ENCODE peak calls at places on chromosomes 6 and 20, in six cellular contexts. K is lower lobe of right lung; U is neural progenitor cell; L is CD8-positive, alpha-beta T cell; C is cardiac muscle cell; O is mesendoderm. Q is an unnamed sample.

GRCh38 chr6:127880452-127880851 is 20.4 kb downstream of the THEMIS start:
- DNase-seq in O (no peak), U (no peak), C (no peak), L (no peak), K (no peak), Q (no peak)

GRCh38 chr6:107179004-107179403 is 63.7 kb upstream of the BEND3 start:
- DNase-seq in O (no peak), L (no peak), C (peak; percentile 32), K (no peak), U (peak; percentile 9), Q (peak; percentile 30)

GRCh38 chr6:113184291-113184690 is 672.9 kb upstream of the MARCKS start:
- DNase-seq in K (no peak), L (no peak), O (no peak), U (no peak), C (peak; percentile 77), Q (no peak)

GRCh38 chr6:56804996-56805395 is 149.9 kb upstream of the BEND6 start:
- DNase-seq in U (no peak), O (no peak), L (no peak), K (no peak), C (peak; percentile 44), Q (no peak)

GRCh38 chr6:161443868-161444267 is 170.0 kb upstream of the AGPAT4 start:
- DNase-seq in O (peak; percentile 87), U (peak; percentile 62), C (no peak), K (no peak), L (no peak), Q (peak; percentile 41)

GRCh38 chr20:32762754-32763201 is 593 bp downstream of the DNMT3B start:
- DNase-seq in U (peak; percentile 62), K (no peak), C (no peak), L (peak; percentile 63), O (peak; percentile 49), Q (peak; percentile 51)

GRCh38 chr6:147029923-147030322 is 174.3 kb upstream of the STXBP5 start:
- DNase-seq in C (no peak), L (no peak), K (no peak), O (no peak), U (no peak), Q (no peak)

GRCh38 chr6:124795879-124796838 is 166.1 kb upstream of the RNF217 start:
- DNase-seq in C (peak; percentile 18), O (peak; percentile 76), K (no peak), L (no peak), U (peak; percentile 73), Q (peak; percentile 3)

GRCh38 chr6:145204258-145204766 is 531.0 kb downstream of the EPM2A start:
- DNase-seq in U (no peak), K (no peak), O (no peak), C (no peak), L (no peak), Q (no peak)

GRCh38 chr20:59802018-59802417 is 131.4 kb downstream of the SYCP2 start:
- DNase-seq in K (no peak), U (no peak), L (no peak), O (no peak), C (no peak), Q (no peak)

GRCh38 chr6:11428895-11429294 is 108.7 kb upstream of the TMEM170B start:
- DNase-seq in K (no peak), C (peak; percentile 77), O (peak; percentile 95), L (no peak), U (peak; percentile 33), Q (peak; percentile 9)

GRCh38 chr6:11535801-11536230 is 1.7 kb upstream of the TMEM170B start:
- DNase-seq in U (no peak), K (no peak), L (no peak), O (no peak), C (peak; percentile 62), Q (peak; percentile 22)

GRCh38 chr6:160141001-160141726 is 19.5 kb downstream of the SLC22A1 start:
- DNase-seq in K (no peak), C (peak; percentile 53), L (no peak), U (no peak), O (no peak), Q (no peak)

GRCh38 chr20:19864130-19864529 is 106.1 kb downstream of the RIN2 start:
- DNase-seq in U (no peak), K (no peak), C (no peak), L (no peak), O (no peak), Q (no peak)

GRCh38 chr6:311679-312220 is 19.5 kb downstream of the DUSP22 start:
- DNase-seq in C (no peak), L (no peak), K (no peak), U (no peak), O (no peak), Q (no peak)

GRCh38 chr6:125824946-125825786 is 34.4 kb downstream of the NCOA7 start:
- DNase-seq in O (peak; percentile 76), U (no peak), L (no peak), K (no peak), C (no peak), Q (no peak)

GRCh38 chr6:154614101-154614500 is 103.6 kb upstream of the CNKSR3 start:
- DNase-seq in O (no peak), K (no peak), L (no peak), C (peak; percentile 22), U (no peak), Q (no peak)

GRCh38 chr6:94323853-94324252 is 904.5 kb upstream of the EPHA7 start:
- DNase-seq in O (peak; percentile 72), U (peak; percentile 29), C (no peak), K (no peak), L (no peak), Q (peak; percentile 55)

GRCh38 chr6:10472634-10473033 is 48.5 kb upstream of the GCNT2 start:
- DNase-seq in U (no peak), O (no peak), L (no peak), K (no peak), C (no peak), Q (no peak)

DNA sequence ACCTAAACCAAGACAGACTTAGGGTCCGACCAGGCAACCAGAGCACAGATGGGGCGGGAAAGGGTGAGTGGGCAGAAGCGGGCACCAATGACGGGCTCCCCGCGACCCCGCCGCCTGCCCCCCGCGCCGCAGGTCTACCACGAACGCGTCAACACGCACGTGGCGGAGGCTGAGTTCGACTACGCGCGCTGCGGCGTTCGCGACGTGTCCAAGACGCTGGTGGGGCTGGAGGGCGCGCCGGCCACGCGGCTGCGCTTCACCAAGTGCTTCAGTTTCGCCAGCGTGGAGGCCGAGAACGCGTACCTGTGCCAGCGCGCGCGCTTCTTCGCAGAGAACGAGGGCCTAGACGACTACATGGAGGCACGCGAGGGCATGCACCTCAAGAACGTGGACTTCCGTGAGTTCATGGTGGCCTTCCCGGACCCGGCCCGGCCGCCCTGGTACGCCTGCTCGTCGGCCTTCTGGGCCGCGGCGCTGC is 5.1 kb downstream of the TMEM151B start:
- DNase-seq in C (no peak), L (no peak), U (no peak), O (no peak), K (no peak), Q (no peak)
- H3K4me3 ChIP-seq in C (no peak overlapping the region), L (no peak overlapping the region), U (no peak overlapping the region), O (no peak overlapping the region), K (peak overlapping the region; percentile 39), Q (no peak overlapping the region)

GRCh38 chr6:108848116-108848868 is at the start of gene ARMC2:
- DNase-seq in U (peak; percentile 96), O (peak; percentile 94), C (peak; percentile 91), L (peak; percentile 94), K (peak; percentile 95), Q (peak; percentile 92)

GRCh38 chr6:108844632-108845031 is 3.6 kb upstream of the ARMC2 start:
- DNase-seq in L (no peak), K (no peak), U (no peak), O (no peak), C (no peak), Q (no peak)

GRCh38 chr6:108847738-108848115 is 495 bp upstream of the ARMC2 start:
- DNase-seq in C (no peak), L (no peak), O (no peak), U (no peak), K (no peak), Q (peak; percentile 17)

GRCh38 chr6:108844135-108844534 is 4.1 kb upstream of the ARMC2 start:
- DNase-seq in L (no peak), U (no peak), O (no peak), C (no peak), K (no peak), Q (no peak)

DNA sequence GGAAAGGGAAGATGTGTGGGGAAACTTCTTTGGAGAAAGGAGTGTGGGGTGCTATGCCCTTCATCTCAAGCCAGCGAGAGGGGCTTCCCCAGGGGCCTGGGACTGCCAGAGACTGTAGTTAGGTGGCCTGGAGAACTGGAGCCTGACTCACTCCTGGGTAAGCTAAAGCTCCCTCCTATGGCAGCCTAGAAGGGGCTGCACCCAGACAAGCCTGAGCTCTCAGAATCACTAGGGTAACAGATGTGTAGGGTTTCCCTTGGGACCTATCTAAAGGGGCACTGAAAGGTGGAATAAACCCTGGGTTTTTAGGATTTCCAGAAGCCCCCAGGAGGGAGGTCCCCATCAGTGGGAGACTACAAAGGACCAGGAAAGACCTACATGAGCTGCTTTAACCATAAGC is 1.6 kb upstream of the ARMC2 start:
- DNase-seq in U (peak; percentile 24), L (no peak), K (no peak), C (no peak), O (no peak), Q (no peak)
- H3K4me1 ChIP-seq in U (peaks cover 7% of the 10 kb centered on the region), L (peaks cover 11% of the 10 kb centered on the region), K (peaks cover 33% of the 10 kb centered on the region), C (peaks cover 13% of the 10 kb centered on the region), O (peaks cover 2% of the 10 kb centered on the region), Q (peaks cover 13% of the 10 kb centered on the region)

GRCh38 chr20:34472246-34472925 is 43.8 kb upstream of the DYNLRB1 start:
- DNase-seq in U (no peak), K (no peak), C (peak; percentile 50), L (no peak), O (peak; percentile 38), Q (peak; percentile 40)

GRCh38 chr20:34473262-34473883 is 42.8 kb upstream of the DYNLRB1 start:
- DNase-seq in K (no peak), C (peak; percentile 58), L (no peak), U (peak; percentile 68), O (peak; percentile 69), Q (peak; percentile 71)

DNA sequence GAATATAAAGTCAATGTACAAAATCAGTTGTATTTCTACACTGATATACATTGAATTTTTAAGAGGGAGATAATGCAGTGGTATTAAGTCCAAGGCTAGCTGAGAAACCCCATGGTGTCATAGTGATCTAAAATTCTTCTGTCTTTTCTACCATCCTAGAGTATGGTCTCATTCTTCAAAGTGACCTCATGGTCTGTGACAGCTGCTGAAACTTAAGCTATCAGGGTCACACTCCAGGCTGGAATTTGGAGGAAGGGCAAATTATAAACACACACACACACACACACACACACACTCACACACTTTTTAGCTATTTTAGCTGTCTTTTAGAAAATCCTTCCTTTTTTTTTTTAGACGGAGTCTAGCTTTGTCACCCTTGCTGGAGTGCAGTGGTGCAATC is 47.3 kb upstream of the DYNLRB1 start:
- DNase-seq in K (no peak), C (no peak), L (no peak), U (no peak), O (peak; percentile 31), Q (peak; percentile 84)
- H3K36me3 ChIP-seq in K (peaks cover 71% of the 10 kb centered on the region), C (peaks cover 17% of the 10 kb centered on the region), L (peaks cover 10% of the 10 kb centered on the region), U (no peaks in the 10 kb centered on the region), O (peaks cover 1% of the 10 kb centered on the region), Q (peaks cover 58% of the 10 kb centered on the region)

GRCh38 chr6:135212020-135212806 is 31.1 kb downstream of the MYB start:
- DNase-seq in C (no peak), K (no peak), O (no peak), U (no peak), L (no peak), Q (peak; percentile 5)
- H3K4me3 ChIP-seq in C (no peak overlapping the region), K (no peak overlapping the region), O (no peak overlapping the region), U (no peak overlapping the region), L (no peak overlapping the region), Q (no peak overlapping the region)